ENCODE peak calls at places on chromosomes 3 and 15, in five cellular contexts. D is stomach, Y is uterus, K is heart left ventricle, A is endothelial cell of umbilical vein. Q is an unnamed sample.

GRCh38 chr3:44030690-44031344 is 210.9 kb upstream of the TOPAZ1 start:
- DNase-seq in K (no peak), A (no peak), Y (no peak), D (no peak), Q (no peak)

GRCh38 chr3:113495035-113495434 is 19.9 kb downstream of the SPICE1 start:
- DNase-seq in Y (no peak), K (no peak), A (peak), D (no peak), Q (no peak)

GRCh38 chr15:31409196-31409595 is 82.6 kb downstream of the KLF13 start:
- DNase-seq in Y (no peak), A (no peak), K (no peak), D (no peak), Q (no peak)

GRCh38 chr3:59286791-59287531 is 237.1 kb upstream of the CFAP20DC start:
- DNase-seq in K (peak), A (no peak), D (peak), Y (no peak), Q (no peak)

GRCh38 chr3:112605285-112605684 is 35.7 kb downstream of the CCDC80 start:
- DNase-seq in K (no peak), Y (no peak), A (peak), D (no peak), Q (peak)

GRCh38 chr3:69329897-69330296 is 56.0 kb downstream of the FRMD4B start:
- DNase-seq in D (no peak), K (no peak), Y (no peak), A (no peak), Q (no peak)

GRCh38 chr3:134711284-134711683 is 60.5 kb upstream of the KY start:
- DNase-seq in Y (no peak), K (no peak), D (no peak), A (no peak), Q (no peak)

GRCh38 chr15:38242055-38242454 is 10.6 kb upstream of the SPRED1 start:
- DNase-seq in Y (no peak), D (no peak), K (no peak), A (no peak), Q (no peak)

GRCh38 chr3:130609166-130609574 is 92.2 kb downstream of the COL6A6 start:
- DNase-seq in K (peak), A (no peak), Y (peak), D (no peak), Q (no peak)

GRCh38 chr3:31270010-31270409 is 262.7 kb upstream of the STT3B start:
- DNase-seq in Y (no peak), A (no peak), D (no peak), K (no peak), Q (no peak)

GRCh38 chr15:29815000-29815704 is 7.1 kb downstream of the TJP1 start:
- DNase-seq in K (no peak), D (no peak), Y (no peak), A (peak), Q (no peak)

GRCh38 chr3:188404701-188405100 is 250.7 kb downstream of the LPP start:
- DNase-seq in A (no peak), K (no peak), D (no peak), Y (no peak), Q (no peak)

GRCh38 chr15:79943820-79944219 is 27.2 kb downstream of the BCL2A1 start:
- DNase-seq in Y (no peak), A (no peak), K (no peak), D (no peak), Q (no peak)

GRCh38 chr3:67635257-67635656 is 19.2 kb downstream of the SUCLG2 start:
- DNase-seq in A (no peak), Y (no peak), K (no peak), D (no peak), Q (peak)

GRCh38 chr3:61132062-61132461 is 119.2 kb downstream of the FHIT start:
- DNase-seq in A (no peak), Y (no peak), D (no peak), K (no peak), Q (no peak)

GRCh38 chr15:48631191-48631770 is 14.2 kb downstream of the FBN1 start:
- DNase-seq in K (no peak), D (no peak), A (no peak), Y (no peak), Q (no peak)

GRCh38 chr3:147661916-147662315 is 252.8 kb downstream of the ZIC1 start:
- DNase-seq in K (no peak), Y (no peak), A (no peak), D (no peak), Q (no peak)

GRCh38 chr3:48402907-48403306 is 27.0 kb downstream of the PLXNB1 start:
- DNase-seq in Y (no peak), D (no peak), A (no peak), K (no peak), Q (peak)

GRCh38 chr3:140375002-140375401 is 302.9 kb upstream of the TRIM42 start:
- DNase-seq in K (no peak), A (no peak), D (no peak), Y (no peak), Q (no peak)

GRCh38 chr3:104606812-104607211 is 759.9 kb upstream of the ALCAM start:
- DNase-seq in Y (no peak), A (no peak), K (no peak), D (peak), Q (no peak)

GRCh38 chr3:94596887-94597537 is 534.2 kb downstream of the NSUN3 start:
- DNase-seq in D (no peak), A (no peak), Y (no peak), K (no peak), Q (no peak)

GRCh38 chr15:38721549-38721948 is 156.9 kb upstream of the RASGRP1 start:
- DNase-seq in A (no peak), K (no peak), Y (no peak), D (no peak), Q (no peak)

GRCh38 chr3:107124885-107125284 is 252.4 kb upstream of the CCDC54 start:
- DNase-seq in K (peak), Y (peak), D (no peak), A (no peak), Q (no peak)

GRCh38 chr15:42932833-42933515 is 12.4 kb upstream of the TTBK2 start:
- DNase-seq in A (peak), Y (no peak), K (no peak), D (no peak), Q (no peak)

GRCh38 chr3:48418651-48419050 is 11.2 kb downstream of the PLXNB1 start:
- DNase-seq in D (no peak), A (no peak), K (no peak), Y (no peak), Q (no peak)

GRCh38 chr3:133273346-133273745 is 126.5 kb upstream of the BFSP2 start:
- DNase-seq in Y (no peak), A (no peak), K (no peak), D (no peak), Q (no peak)

GRCh38 chr15:40243126-40243810 is 4.4 kb downstream of the PAK6 start:
- DNase-seq in K (no peak), A (no peak), D (peak), Y (no peak), Q (no peak)

GRCh38 chr3:134038071-134038491 is 8.4 kb upstream of the SLCO2A1 start:
- DNase-seq in D (no peak), Y (no peak), A (no peak), K (no peak), Q (no peak)

GRCh38 chr3:46878796-46879436 is 1.4 kb downstream of the PTH1R start:
- DNase-seq in Y (no peak), A (no peak), K (no peak), D (no peak), Q (peak)

GRCh38 chr3:168870892-168871291 is 775.2 kb upstream of the GOLIM4 start:
- DNase-seq in D (no peak), K (no peak), A (no peak), Y (no peak), Q (no peak)

GRCh38 chr3:46564190-46565112 is 1.7 kb downstream of the LRRC2 start:
- DNase-seq in K (peak), A (no peak), Y (no peak), D (no peak), Q (no peak)

GRCh38 chr3:179452872-179453271 is 1.6 kb upstream of the GNB4 start:
- DNase-seq in K (no peak), A (no peak), Y (no peak), D (no peak), Q (no peak)

GRCh38 chr3:161096771-161097367 is 8.3 kb downstream of the B3GALNT1 start:
- DNase-seq in Y (no peak), K (no peak), D (peak), A (peak), Q (no peak)

GRCh38 chr3:197718904-197719303 is 17.8 kb downstream of the RUBCN start:
- DNase-seq in D (no peak), Y (no peak), A (peak), K (no peak), Q (peak)

DNA sequence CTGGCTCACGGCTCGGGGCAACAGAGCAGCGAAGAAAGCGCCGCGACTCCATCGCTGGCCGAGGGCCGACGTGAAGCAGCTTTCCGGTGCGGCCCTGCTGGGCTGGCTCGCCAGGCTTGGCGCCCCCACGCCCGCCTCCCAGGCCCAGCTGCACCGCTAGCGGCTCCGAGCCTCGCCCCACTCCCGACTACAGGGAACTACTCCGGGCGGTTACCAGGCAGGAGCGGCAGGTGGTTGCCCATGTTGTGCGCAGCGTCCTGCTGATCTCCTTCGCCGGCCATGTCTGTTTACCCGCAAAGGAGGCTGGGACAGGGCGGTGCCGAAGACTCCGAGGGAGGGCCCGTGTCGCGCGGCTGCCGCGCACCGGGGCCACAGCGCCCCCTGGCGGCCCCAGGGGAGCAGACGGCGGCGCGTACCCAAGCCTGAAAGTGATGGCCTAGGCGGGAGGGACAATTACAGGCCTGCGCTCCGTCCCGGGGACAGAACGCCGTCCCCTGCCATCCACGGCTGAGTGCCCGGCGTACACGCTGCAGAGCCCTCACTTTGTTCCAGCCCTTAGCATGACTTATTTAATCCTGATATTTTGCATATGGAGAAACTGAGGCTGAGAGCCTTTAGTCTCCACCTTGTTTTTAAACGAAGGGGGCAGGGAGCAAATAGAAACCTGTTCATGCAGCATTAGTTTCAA is at the start of gene CRBN:
- DNase-seq in Y (peak), D (peak), A (peak), K (peak), Q (peak)
- TF ChIP-seq POLR2A in Y (peak), D (no peak), A (peak), K (no peak), Q (peak)

GRCh38 chr3:14352002-14352627 is 50.3 kb upstream of the SLC6A6 start:
- DNase-seq in Y (no peak), K (no peak), A (no peak), D (no peak), Q (peak)
- TF ChIP-seq POLR2A in Y (no peak), K (no peak), A (no peak), D (no peak), Q (no peak)

GRCh38 chr15:70892002-70892911 is at the start of the genes LRRC49 and THAP10:
- DNase-seq in D (peak), Y (peak), A (peak), K (peak), Q (peak)
- TF ChIP-seq POLR2A in D (no peak), Y (peak), A (no peak), K (no peak), Q (peak)

GRCh38 chr3:152376351-152377183 is 107.8 kb downstream of the MBNL1 start:
- DNase-seq in A (peak), D (no peak), Y (no peak), K (no peak), Q (no peak)
- TF ChIP-seq POLR2A in A (no peak), D (no peak), Y (no peak), K (no peak), Q (no peak)

GRCh38 chr3:21517184-21517583 is 233.8 kb downstream of the ZNF385D start:
- DNase-seq in A (no peak), Y (no peak), D (no peak), K (no peak), Q (no peak)
- TF ChIP-seq POLR2A in A (no peak), Y (no peak), D (no peak), K (no peak), Q (no peak)

DNA sequence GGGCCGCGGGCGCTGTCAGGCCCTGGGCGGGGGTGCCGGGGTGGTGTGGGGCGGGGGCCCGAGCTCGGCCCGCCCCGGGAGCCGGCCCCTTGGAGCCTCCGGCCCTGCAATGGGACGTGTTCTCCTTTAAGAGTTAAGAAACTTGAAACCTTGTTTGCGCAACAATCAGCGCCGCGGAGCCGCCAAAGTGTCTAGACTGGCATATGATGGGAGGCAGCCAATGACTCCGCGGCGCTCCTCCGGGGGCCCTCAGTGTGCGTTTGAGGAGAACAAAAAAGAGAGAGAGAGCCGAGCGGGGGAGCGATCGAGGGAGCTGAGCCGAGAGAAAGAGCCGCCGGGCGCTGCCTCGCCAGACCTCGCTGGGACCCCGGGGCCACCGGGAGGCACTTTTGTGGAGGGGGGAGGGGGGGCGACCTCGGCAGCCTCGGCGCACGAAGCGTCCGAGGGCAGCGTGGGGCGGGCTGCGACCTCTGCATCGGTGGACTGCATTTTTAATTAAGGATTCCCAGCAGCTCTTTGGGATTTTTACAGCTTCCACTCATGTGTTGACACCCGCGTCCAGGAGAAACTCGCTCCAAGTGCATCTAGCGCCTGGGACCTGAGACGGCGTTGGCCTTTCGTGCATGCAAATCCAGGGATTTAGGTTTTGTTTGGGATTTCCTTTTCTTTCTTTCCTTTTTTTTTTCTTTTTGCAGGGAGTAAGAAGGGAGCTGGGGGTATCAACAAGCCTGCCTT is at the start of gene SMAD6:
- DNase-seq in Y (peak), K (peak), D (peak), A (peak), Q (peak)
- TF ChIP-seq POLR2A in Y (peak), K (no peak), D (no peak), A (peak), Q (peak)